ENCODE peak calls at places on chromosomes 6 and 20, in nine cellular contexts. S is heart right ventricle, F is mammary epithelial cell, G is GM23338, B is right lobe of liver, L is pancreas, V is prostate gland, M is lung, I is PC-3. K is an unnamed sample. For H3K27me3, the result is how much of the 10 kb centered on the place peaks cover.

GRCh38 chr6:90249044-90249443 is 47.6 kb downstream of the BACH2 start:
- DNase-seq in G (no peak), B (no peak), I (peak), S (no peak), M (no peak), L (no peak), V (no peak), F (peak), K (no peak)

GRCh38 chr20:36040571-36040970 is 72.2 kb downstream of the CNBD2 start:
- DNase-seq in L (no peak), F (no peak), S (no peak), V (no peak), I (no peak), B (no peak), M (no peak), G (no peak), K (no peak)

GRCh38 chr6:122620902-122621301 is 10.7 kb downstream of the PKIB start:
- DNase-seq in L (no peak), B (no peak), M (no peak), F (peak), S (no peak), G (no peak), V (no peak), I (peak), K (no peak)

GRCh38 chr6:28597924-28598323 is 72.2 kb downstream of the GPX5 start:
- DNase-seq in S (no peak), M (no peak), L (no peak), G (peak), I (peak), V (no peak), B (no peak), F (no peak), K (no peak)

GRCh38 chr6:44228031-44228430 is 4.6 kb downstream of the SLC29A1 start:
- DNase-seq in S (no peak), B (no peak), L (no peak), M (no peak), I (no peak), V (no peak), G (no peak), F (no peak), K (no peak)

GRCh38 chr20:38337561-38338140 is 8.6 kb upstream of the LBP start:
- DNase-seq in L (no peak), S (peak), B (peak), V (no peak), M (no peak), G (peak), F (peak), I (peak), K (peak)

GRCh38 chr20:25073544-25073943 is 8.4 kb downstream of the VSX1 start:
- DNase-seq in M (no peak), B (no peak), I (no peak), V (no peak), F (no peak), L (no peak), S (no peak), G (peak), K (no peak)

GRCh38 chr6:111563581-111563980 is 42.1 kb downstream of the TRAF3IP2 start:
- DNase-seq in S (no peak), V (no peak), B (no peak), F (no peak), L (no peak), G (no peak), M (no peak), I (no peak), K (no peak)

GRCh38 chr20:38123021-38123587 is 42.0 kb downstream of the TGM2 start:
- DNase-seq in G (peak), V (no peak), L (peak), M (peak), I (no peak), S (no peak), B (no peak), F (no peak), K (no peak)

GRCh38 chr6:145076110-145076841 is 659.0 kb downstream of the EPM2A start:
- DNase-seq in M (no peak), S (no peak), V (no peak), I (no peak), B (peak), F (no peak), G (no peak), L (no peak), K (no peak)

GRCh38 chr20:52083627-52084232 is 107.8 kb downstream of the ZFP64 start:
- DNase-seq in M (peak), S (no peak), B (peak), V (peak), F (peak), G (peak), L (no peak), I (peak), K (peak)

GRCh38 chr6:34473967-34474366 is 8.1 kb downstream of the PACSIN1 start:
- DNase-seq in V (no peak), I (no peak), L (no peak), G (no peak), F (no peak), B (no peak), S (no peak), M (no peak), K (no peak)

GRCh38 chr20:5482791-5483190 is 166.0 kb upstream of the PROKR2 start:
- DNase-seq in S (no peak), B (no peak), I (no peak), G (no peak), L (no peak), M (no peak), V (no peak), F (no peak), K (no peak)

GRCh38 chr6:79240509-79240908 is 6.0 kb upstream of the HMGN3 start:
- DNase-seq in B (no peak), I (no peak), G (no peak), M (no peak), F (peak), S (no peak), V (no peak), L (no peak), K (no peak)

GRCh38 chr6:37990762-37991525 is 171.4 kb downstream of the ZFAND3 start:
- DNase-seq in F (peak), B (no peak), G (peak), L (no peak), M (no peak), S (no peak), V (no peak), I (peak), K (no peak)

GRCh38 chr6:68634503-68635411 is at the start of gene ADGRB3:
- DNase-seq in L (peak), F (peak), G (peak), B (peak), M (peak), I (peak), S (peak), V (peak), K (peak)

GRCh38 chr6:73732845-73733675 is 37.1 kb downstream of the CD109 start:
- DNase-seq in L (peak), V (peak), S (peak), I (peak), F (peak), M (peak), G (peak), B (peak), K (peak)

GRCh38 chr6:130140084-130140483 is 82.7 kb downstream of the SAMD3 start:
- DNase-seq in M (no peak), V (no peak), S (no peak), L (no peak), G (no peak), B (no peak), I (no peak), F (no peak), K (no peak)

GRCh38 chr6:137044366-137045220 is at the start of gene IL20RA:
- DNase-seq in F (no peak), B (peak), L (peak), M (peak), S (peak), G (peak), V (peak), I (peak), K (no peak)

GRCh38 chr6:2626381-2626780 is 124.3 kb downstream of the MYLK4 start:
- DNase-seq in B (no peak), I (no peak), F (peak), G (no peak), M (no peak), S (no peak), V (no peak), L (no peak), K (no peak)

GRCh38 chr20:48502016-48502415 is 325.8 kb downstream of the PREX1 start:
- DNase-seq in L (no peak), G (no peak), B (no peak), F (no peak), M (no peak), V (no peak), I (no peak), S (no peak), K (no peak)

GRCh38 chr6:143195349-143195845 is 134.7 kb downstream of the AIG1 start:
- DNase-seq in B (no peak), I (no peak), G (no peak), V (no peak), F (no peak), M (no peak), S (peak), L (no peak), K (peak)

GRCh38 chr20:48765359-48765758 is 62.4 kb downstream of the PREX1 start:
- DNase-seq in B (no peak), L (no peak), M (no peak), V (no peak), S (no peak), F (no peak), G (no peak), I (no peak), K (no peak)

GRCh38 chr6:99822741-99823512 is 171.1 kb downstream of the MCHR2 start:
- DNase-seq in M (no peak), F (peak), L (no peak), B (no peak), V (peak), I (peak), S (no peak), G (peak), K (peak)

GRCh38 chr6:170209354-170210025 is 81.4 kb downstream of the DLL1 start:
- DNase-seq in L (peak), V (peak), I (no peak), B (no peak), F (no peak), M (peak), S (no peak), G (no peak), K (no peak)

GRCh38 chr6:132391391-132392291 is 9.6 kb downstream of the MOXD1 start:
- DNase-seq in L (no peak), S (no peak), F (peak), B (no peak), V (no peak), I (peak), G (peak), M (peak), K (no peak)

GRCh38 chr6:18216411-18216810 is 47.9 kb downstream of the DEK start:
- DNase-seq in L (no peak), F (peak), S (no peak), M (no peak), V (no peak), B (no peak), I (peak), G (no peak), K (no peak)

GRCh38 chr20:34082232-34082887 is 29.7 kb downstream of the EIF2S2 start:
- DNase-seq in M (no peak), F (no peak), L (no peak), V (no peak), S (no peak), G (no peak), B (no peak), I (no peak), K (no peak)

GRCh38 chr6:75065524-75065923 is 140.3 kb downstream of the COL12A1 start:
- DNase-seq in G (peak), F (no peak), I (no peak), L (no peak), V (no peak), M (no peak), S (no peak), B (peak), K (no peak)
- TF ChIP-seq CTCF in G (no peak), F (no peak), I (no peak), L (no peak), V (no peak), M (no peak), S (peak), B (peak), K (no peak)

GRCh38 chr20:50385733-50386640 is 124.2 kb upstream of the PTPN1 start:
- DNase-seq in F (no peak), V (no peak), B (no peak), G (no peak), S (no peak), I (no peak), M (no peak), L (no peak), K (no peak)
- H3K4me3 ChIP-seq in F (no peak), V (no peak), B (no peak), G (no peak), S (no peak), I (no peak), M (no peak), L (no peak), K (no peak)

GRCh38 chr6:14144678-14145113 is 27.1 kb downstream of the CD83 start:
- DNase-seq in B (peak), M (peak), V (peak), L (peak), S (peak), I (peak), F (peak), G (peak), K (no peak)
- H3K27me3 ChIP-seq in B (under half), M (under half), V (under half), L (under half), S (under half), I (under half), F (under half), G (under half), K (under half)

GRCh38 chr6:113050010-113050893 is 703.1 kb downstream of the RFPL4B start:
- DNase-seq in V (no peak), I (peak), M (no peak), G (peak), F (peak), B (no peak), L (no peak), S (no peak), K (no peak)

GRCh38 chr6:113047148-113047547 is 700.0 kb downstream of the RFPL4B start:
- DNase-seq in V (no peak), B (no peak), M (no peak), I (peak), G (no peak), L (no peak), F (no peak), S (no peak), K (no peak)

GRCh38 chr6:113048741-113049140 is 701.6 kb downstream of the RFPL4B start:
- DNase-seq in G (no peak), S (no peak), F (no peak), M (no peak), B (no peak), L (no peak), V (no peak), I (no peak), K (no peak)

GRCh38 chr6:113049190-113049589 is 702.1 kb downstream of the RFPL4B start:
- DNase-seq in L (no peak), V (no peak), F (no peak), G (no peak), M (no peak), S (no peak), B (no peak), I (no peak), K (no peak)

GRCh38 chr6:113047932-113048331 is 700.8 kb downstream of the RFPL4B start:
- DNase-seq in F (no peak), M (no peak), S (no peak), V (no peak), G (no peak), L (no peak), B (no peak), I (no peak), K (no peak)
- TF ChIP-seq CTCF in F (no peak), M (no peak), S (no peak), V (no peak), G (no peak), L (no peak), B (no peak), I (no peak), K (no peak)

DNA sequence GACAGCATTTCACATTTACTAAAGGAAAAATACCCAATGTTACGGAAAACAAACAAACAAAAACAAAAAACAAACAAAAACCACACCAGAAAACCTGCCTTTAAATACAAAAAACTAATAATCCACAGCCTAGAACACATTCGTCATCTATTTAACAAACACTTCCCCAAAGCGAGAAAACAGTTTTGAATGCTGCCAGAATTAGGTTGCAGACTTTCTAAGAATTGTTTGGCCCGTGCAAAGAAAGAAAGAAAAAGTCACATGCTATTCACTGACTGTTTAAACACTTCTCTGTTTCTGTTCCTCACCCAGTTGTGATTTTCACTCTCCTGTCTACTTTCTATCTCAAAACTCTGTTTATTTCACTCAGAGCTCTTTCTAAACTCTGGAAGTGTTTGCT is 52.5 kb downstream of the BCAS1 start:
- DNase-seq in V (no peak), I (no peak), M (no peak), L (no peak), F (no peak), B (no peak), S (no peak), G (no peak), K (no peak)
- H3K4me3 ChIP-seq in V (no peak), I (no peak), M (no peak), L (no peak), F (no peak), B (no peak), S (no peak), G (no peak), K (peak)

GRCh38 chr20:62814060-62814708 is 2.7 kb upstream of the COL9A3 start:
- DNase-seq in V (no peak), S (no peak), B (no peak), G (no peak), L (no peak), M (no peak), I (no peak), F (no peak), K (no peak)
- H3K27me3 ChIP-seq in V (under half), S (half or more), B (under half), G (under half), L (under half), M (under half), I (under half), F (under half), K (under half)

GRCh38 chr6:26321005-26321404 is 44.0 kb upstream of the BTN3A2 start:
- DNase-seq in F (no peak), M (no peak), B (no peak), L (no peak), V (no peak), G (no peak), I (no peak), S (no peak), K (no peak)

GRCh38 chr6:26316291-26316690 is 48.7 kb upstream of the BTN3A2 start:
- DNase-seq in L (no peak), S (no peak), G (no peak), F (no peak), V (no peak), I (no peak), M (no peak), B (no peak), K (no peak)

GRCh38 chr6:26318459-26319404 is 46.3 kb upstream of the BTN3A2 start:
- DNase-seq in G (no peak), F (no peak), S (no peak), L (no peak), M (no peak), I (no peak), V (no peak), B (no peak), K (no peak)

GRCh38 chr6:26317503-26317902 is 47.5 kb upstream of the BTN3A2 start:
- DNase-seq in B (no peak), M (no peak), F (no peak), S (no peak), L (no peak), I (no peak), V (no peak), G (no peak), K (no peak)

GRCh38 chr6:26319405-26320128 is 45.4 kb upstream of the BTN3A2 start:
- DNase-seq in G (peak), B (no peak), F (no peak), M (no peak), I (no peak), S (no peak), L (no peak), V (no peak), K (no peak)
- TF ChIP-seq CTCF in G (peak), B (no peak), F (no peak), M (no peak), I (no peak), S (no peak), L (no peak), V (no peak), K (no peak)